ENCODE peak calls at places on chromosomes 2 and 18, in six cellular contexts. Q, Y, M, R, O and H are unnamed samples.

GRCh38 chr18:8471373-8471772 is 137.9 kb upstream of the RAB12 start:
- DNase-seq in Q (no peak), Y (peak; percentile 26), M (no peak), O (peak; percentile 98), R (no peak), H (no peak)

GRCh38 chr2:202035941-202036372 is 2.3 kb downstream of the FZD7 start:
- DNase-seq in Q (peak; percentile 60), Y (no peak), O (no peak), R (no peak), M (no peak), H (no peak)

GRCh38 chr2:212606232-212606631 is 67.6 kb upstream of the ERBB4 start:
- DNase-seq in R (no peak), Y (no peak), Q (no peak), M (no peak), O (no peak), H (no peak)

GRCh38 chr2:46735108-46735691 is 180.4 kb downstream of the MCFD2 start:
- DNase-seq in M (no peak), Y (no peak), R (no peak), Q (no peak), O (no peak), H (no peak)

GRCh38 chr18:47882641-47883040 is 47.8 kb downstream of the SMAD2 start:
- DNase-seq in R (no peak), O (no peak), Y (no peak), Q (no peak), M (no peak), H (no peak)

GRCh38 chr2:125959047-125959446 is 696.9 kb upstream of the GYPC start:
- DNase-seq in Y (no peak), M (no peak), R (no peak), Q (no peak), O (no peak), H (no peak)

GRCh38 chr2:73293534-73294171 is at the start of gene EGR4:
- DNase-seq in R (no peak), O (no peak), M (no peak), Q (peak; percentile 95), Y (peak; percentile 72), H (no peak)

GRCh38 chr2:72745679-72746368 is 80.0 kb downstream of the EXOC6B start:
- DNase-seq in M (no peak), Y (peak; percentile 42), R (no peak), O (peak; percentile 62), Q (peak; percentile 78), H (no peak)

GRCh38 chr2:64626963-64627760 is 26.6 kb downstream of the SERTAD2 start:
- DNase-seq in R (no peak), O (no peak), Y (no peak), Q (peak; percentile 86), M (no peak), H (no peak)

GRCh38 chr2:60268032-60268431 is 285.4 kb downstream of the BCL11A start:
- DNase-seq in Q (no peak), R (no peak), M (no peak), O (no peak), Y (no peak), H (no peak)

GRCh38 chr2:97712693-97713295 is 582 bp upstream of the ZAP70 start:
- DNase-seq in O (no peak), Y (no peak), Q (no peak), R (no peak), M (no peak), H (no peak)

GRCh38 chr2:206361407-206362045 is 81.8 kb upstream of the ADAM23 start:
- DNase-seq in Y (no peak), M (no peak), R (no peak), Q (no peak), O (no peak), H (no peak)

GRCh38 chr2:56185582-56186046 is 1.8 kb downstream of the CCDC85A start:
- DNase-seq in Q (peak; percentile 79), M (no peak), R (no peak), O (no peak), Y (no peak), H (no peak)

GRCh38 chr2:109028280-109028679 is 39.3 kb upstream of the EDAR start:
- DNase-seq in O (no peak), Y (no peak), R (no peak), M (no peak), Q (no peak), H (no peak)
- TF ChIP-seq CTCF in O (no peak), Y (no peak), R (no peak), M (no peak), Q (no peak), H (no peak)

GRCh38 chr18:70175216-70175615 is 30.3 kb downstream of the RTTN start:
- DNase-seq in R (no peak), Y (no peak), M (no peak), O (no peak), Q (no peak), H (no peak)

GRCh38 chr18:70176537-70176936 is 28.9 kb downstream of the RTTN start:
- DNase-seq in M (no peak), R (no peak), O (no peak), Y (no peak), Q (no peak), H (no peak)

GRCh38 chr18:70169747-70170146 is 35.7 kb downstream of the RTTN start:
- DNase-seq in O (no peak), Q (no peak), Y (no peak), R (peak; percentile 18), M (no peak), H (no peak)

GRCh38 chr18:70166668-70167067 is 38.8 kb downstream of the RTTN start:
- DNase-seq in Q (no peak), M (no peak), O (no peak), R (no peak), Y (no peak), H (no peak)

DNA sequence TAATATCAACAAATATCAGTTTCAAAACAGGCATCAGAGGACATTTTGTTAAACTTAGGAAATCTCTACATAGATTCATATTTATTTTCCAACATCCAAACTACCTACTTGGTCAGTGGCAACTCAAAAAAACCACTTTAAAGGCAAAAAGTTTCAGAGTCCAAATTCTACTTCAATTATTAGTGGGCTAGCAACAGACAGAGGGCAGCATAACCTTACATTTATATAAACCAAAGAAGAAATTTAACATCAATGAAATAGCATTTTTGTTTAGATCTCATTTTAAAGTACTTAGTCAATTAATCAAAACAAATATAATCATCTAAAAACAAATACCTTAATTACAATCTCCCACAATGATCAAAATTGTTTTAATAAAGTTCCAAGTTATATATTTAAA is 33.3 kb downstream of the RTTN start:
- DNase-seq in M (no peak), R (no peak), Q (no peak), O (peak; percentile 22), Y (no peak), H (no peak)
- TF ChIP-seq CTCF in M (no peak), R (peak; percentile 40), Q (peak; percentile 38), O (peak; percentile 47), Y (peak; percentile 44), H (peak; percentile 30)

GRCh38 chr2:239668651-239669050 is 267.8 kb upstream of the HDAC4 start:
- DNase-seq in R (no peak), O (no peak), Y (no peak), M (no peak), Q (no peak), H (no peak)

GRCh38 chr2:239669899-239670460 is 269.2 kb upstream of the HDAC4 start:
- DNase-seq in O (no peak), R (no peak), Q (no peak), M (no peak), Y (no peak), H (no peak)

GRCh38 chr2:239668042-239668441 is 267.2 kb upstream of the HDAC4 start:
- DNase-seq in R (no peak), M (no peak), Y (no peak), Q (no peak), O (no peak), H (no peak)

GRCh38 chr2:239670463-239671120 is 269.8 kb upstream of the HDAC4 start:
- DNase-seq in Q (no peak), M (no peak), O (no peak), R (no peak), Y (no peak), H (no peak)

GRCh38 chr2:239669181-239669898 is 268.5 kb upstream of the HDAC4 start:
- DNase-seq in Q (no peak), O (no peak), M (no peak), R (no peak), Y (no peak), H (no peak)
- TF ChIP-seq CTCF in Q (no peak), O (no peak), M (no peak), R (no peak), Y (no peak), H (no peak)

DNA sequence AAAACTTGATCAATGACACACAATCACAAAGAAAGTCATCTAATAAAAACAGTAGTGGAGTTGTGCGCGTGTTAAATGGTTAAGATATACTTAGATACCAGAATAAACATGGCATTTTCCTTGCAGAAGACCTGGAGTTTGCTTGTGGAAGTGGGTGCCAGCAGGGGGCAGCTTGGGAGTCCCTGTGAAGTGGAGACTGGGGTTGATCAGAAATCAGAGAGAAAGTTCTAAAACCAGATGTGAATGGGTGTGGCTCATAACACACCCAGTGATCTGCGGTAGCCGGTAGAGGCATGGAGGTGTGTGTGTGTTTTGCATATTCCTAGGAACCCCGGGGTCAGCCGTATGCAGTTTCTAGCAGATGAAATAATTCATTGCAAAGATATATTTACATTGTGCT is 300.1 kb upstream of the TRIB2 start:
- DNase-seq in Y (peak; percentile 50), R (no peak), Q (peak; percentile 12), M (no peak), O (no peak), H (no peak)
- TF ChIP-seq CTCF in Y (peak; percentile 76), R (peak; percentile 41), Q (peak; percentile 36), M (no peak), O (peak; percentile 22), H (peak; percentile 39)

DNA sequence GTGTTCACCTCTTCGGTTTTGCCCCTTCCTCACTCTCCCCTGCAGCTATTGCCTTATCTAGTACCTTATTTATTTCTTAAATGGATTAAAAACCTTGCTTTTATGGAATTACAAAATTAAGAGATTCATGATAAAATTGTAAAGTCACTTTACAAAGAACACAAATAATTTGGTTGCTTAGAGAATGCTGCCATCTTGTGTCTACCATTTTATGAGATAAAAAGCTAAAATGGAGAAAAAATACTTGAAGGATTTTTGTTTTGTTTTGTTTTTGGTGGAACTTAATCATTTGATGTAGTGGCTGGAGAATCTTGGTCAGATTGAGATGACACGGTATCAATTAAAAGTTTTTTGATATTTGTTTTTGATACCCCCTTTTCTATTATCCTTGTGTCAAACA is 69.6 kb downstream of the R3HDM1 start:
- DNase-seq in Q (no peak), R (no peak), M (no peak), Y (no peak), O (peak; percentile 4), H (no peak)
- TF ChIP-seq CTCF in Q (peak; percentile 14), R (no peak), M (no peak), Y (no peak), O (no peak), H (no peak)

DNA sequence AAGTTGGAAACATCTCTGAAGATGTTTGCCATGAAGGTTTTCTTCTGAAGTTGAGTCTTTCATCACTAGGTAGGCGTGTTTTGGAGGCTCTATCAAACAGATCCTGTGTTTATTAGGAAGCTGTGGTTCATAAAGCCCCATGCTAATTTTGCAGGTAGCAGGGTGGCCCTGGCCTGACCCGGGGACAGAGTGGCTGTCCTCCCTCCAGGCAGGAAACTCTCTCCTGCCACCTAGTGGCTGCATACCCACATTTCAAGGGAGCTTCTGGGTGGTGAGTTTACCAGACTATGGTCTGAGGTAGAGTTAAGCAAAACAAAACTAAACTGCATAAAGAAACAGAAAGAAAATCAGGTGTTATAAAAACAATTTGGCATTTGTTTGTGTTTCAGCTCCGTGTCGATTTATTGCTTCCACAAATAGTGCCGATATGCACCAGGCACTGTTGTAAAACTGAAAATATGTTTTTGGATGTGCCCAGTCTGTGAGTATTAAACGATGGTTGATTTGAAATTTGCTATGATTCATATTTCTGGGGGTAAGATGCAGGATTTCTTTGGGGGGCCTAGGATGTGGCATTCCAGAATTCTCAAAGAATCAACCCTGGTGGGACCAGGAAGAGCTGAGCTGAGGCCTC is 26.0 kb upstream of the IL37 start:
- DNase-seq in M (no peak), Y (peak; percentile 15), O (no peak), Q (peak; percentile 71), R (no peak), H (no peak)
- TF ChIP-seq CTCF in M (peak; percentile 57), Y (peak; percentile 83), O (peak; percentile 35), Q (peak; percentile 96), R (peak; percentile 56), H (peak; percentile 51)